ENCODE peak calls at places on chromosomes 2 and 18, in ten cellular contexts. T is OCI-LY7, V is A673, M is tibial artery, D is HFFc6, Y is choroid plexus epithelial cell, K is lower lobe of right lung, F is spleen, A is PC-3, X is fibroblast of lung. P is an unnamed sample.

GRCh38 chr2:219274392-219274921 is 4.7 kb upstream of the DNAJB2 start:
- DNase-seq in T (no peak), V (peak), M (no peak), D (peak), Y (peak), K (no peak), F (peak), A (peak), X (peak), P (no peak)

GRCh38 chr2:60352491-60353405 is 200.7 kb downstream of the BCL11A start:
- DNase-seq in T (peak), V (no peak), M (no peak), D (no peak), Y (no peak), K (no peak), F (peak), A (no peak), X (no peak), P (no peak)

GRCh38 chr18:11051462-11051861 is 97.9 kb downstream of the PIEZO2 start:
- DNase-seq in T (no peak), V (no peak), M (no peak), D (no peak), Y (no peak), K (no peak), F (no peak), A (no peak), X (no peak), P (no peak)

GRCh38 chr2:241762933-241763369 is 13.7 kb upstream of the GAL3ST2 start:
- DNase-seq in T (no peak), V (no peak), M (peak), D (no peak), Y (no peak), K (no peak), F (peak), A (peak), X (no peak), P (peak)

GRCh38 chr18:14970027-14970426 is 222.1 kb downstream of the ANKRD30B start:
- DNase-seq in T (no peak), V (no peak), M (no peak), D (peak), Y (no peak), K (no peak), F (no peak), A (peak), X (peak), P (no peak)

GRCh38 chr2:41934323-41935003 is 113.4 kb upstream of the PKDCC start:
- DNase-seq in T (no peak), V (no peak), M (no peak), D (no peak), Y (peak), K (no peak), F (no peak), A (no peak), X (peak), P (no peak)

GRCh38 chr2:235832941-235833340 is 335.2 kb downstream of the GBX2 start:
- DNase-seq in T (no peak), V (no peak), M (peak), D (no peak), Y (no peak), K (no peak), F (peak), A (no peak), X (no peak), P (no peak)

GRCh38 chr2:39107156-39107555 is 13.7 kb downstream of the SOS1 start:
- DNase-seq in T (peak), V (peak), M (no peak), D (no peak), Y (peak), K (no peak), F (no peak), A (no peak), X (peak), P (no peak)

GRCh38 chr2:128370468-128371247 is 52.0 kb upstream of the HS6ST1 start:
- DNase-seq in T (no peak), V (no peak), M (peak), D (no peak), Y (peak), K (no peak), F (peak), A (no peak), X (no peak), P (no peak)

GRCh38 chr2:107801498-107801897 is 25.2 kb upstream of the RGPD4 start:
- DNase-seq in T (no peak), V (no peak), M (no peak), D (no peak), Y (no peak), K (no peak), F (no peak), A (no peak), X (no peak), P (no peak)

GRCh38 chr2:202353430-202353829 is 22.7 kb upstream of the BMPR2 start:
- DNase-seq in T (no peak), V (no peak), M (no peak), D (no peak), Y (no peak), K (no peak), F (no peak), A (no peak), X (no peak), P (no peak)

GRCh38 chr2:169361706-169362345 is 508 bp downstream of the LRP2 start:
- DNase-seq in T (no peak), V (no peak), M (no peak), D (no peak), Y (peak), K (peak), F (peak), A (no peak), X (no peak), P (no peak)

GRCh38 chr2:217990791-217991465 is 11.9 kb downstream of the TNS1 start:
- DNase-seq in T (no peak), V (no peak), M (peak), D (no peak), Y (no peak), K (no peak), F (peak), A (no peak), X (no peak), P (no peak)

GRCh38 chr18:74679679-74680076 is 82.0 kb downstream of the ZNF407 start:
- DNase-seq in T (no peak), V (no peak), M (no peak), D (no peak), Y (no peak), K (no peak), F (no peak), A (no peak), X (no peak), P (no peak)

GRCh38 chr2:198098918-198099317 is 294.5 kb downstream of the PLCL1 start:
- DNase-seq in T (no peak), V (peak), M (no peak), D (no peak), Y (no peak), K (no peak), F (no peak), A (no peak), X (no peak), P (no peak)

GRCh38 chr18:46771141-46771540 is 14.3 kb upstream of the ST8SIA5 start:
- DNase-seq in T (no peak), V (peak), M (no peak), D (no peak), Y (no peak), K (no peak), F (no peak), A (no peak), X (no peak), P (no peak)

GRCh38 chr2:80363951-80364350 is 59.4 kb upstream of the LRRTM1 start:
- DNase-seq in T (no peak), V (peak), M (no peak), D (no peak), Y (no peak), K (no peak), F (no peak), A (no peak), X (no peak), P (no peak)

GRCh38 chr2:46332686-46333281 is 35.6 kb downstream of the EPAS1 start:
- DNase-seq in T (no peak), V (no peak), M (peak), D (peak), Y (no peak), K (no peak), F (no peak), A (peak), X (no peak), P (no peak)

GRCh38 chr2:114056294-114057143 is 166.6 kb downstream of the ACTR3 start:
- DNase-seq in T (no peak), V (no peak), M (no peak), D (no peak), Y (no peak), K (no peak), F (no peak), A (no peak), X (no peak), P (no peak)

GRCh38 chr2:112547333-112547732 is 5.1 kb downstream of the POLR1B start:
- DNase-seq in T (no peak), V (peak), M (no peak), D (no peak), Y (peak), K (no peak), F (no peak), A (no peak), X (peak), P (no peak)

GRCh38 chr18:41899535-41899934 is 55.5 kb upstream of the PIK3C3 start:
- DNase-seq in T (no peak), V (peak), M (no peak), D (no peak), Y (peak), K (no peak), F (no peak), A (peak), X (no peak), P (no peak)

GRCh38 chr2:42096869-42097591 is 49.2 kb downstream of the PKDCC start:
- DNase-seq in T (no peak), V (no peak), M (no peak), D (no peak), Y (no peak), K (no peak), F (peak), A (no peak), X (no peak), P (no peak)

GRCh38 chr2:59171019-59171418 is 929.9 kb upstream of the FANCL start:
- DNase-seq in T (no peak), V (no peak), M (no peak), D (no peak), Y (no peak), K (no peak), F (no peak), A (no peak), X (no peak), P (no peak)

GRCh38 chr18:13871701-13872100 is 43.6 kb downstream of the MC2R start:
- DNase-seq in T (no peak), V (no peak), M (no peak), D (no peak), Y (no peak), K (no peak), F (no peak), A (no peak), X (no peak), P (no peak)

GRCh38 chr2:135149251-135149650 is 97.2 kb downstream of the RAB3GAP1 start:
- DNase-seq in T (no peak), V (no peak), M (no peak), D (peak), Y (peak), K (no peak), F (no peak), A (peak), X (peak), P (no peak)

GRCh38 chr18:52288403-52289004 is 51.5 kb upstream of the DCC start:
- DNase-seq in T (peak), V (peak), M (no peak), D (no peak), Y (peak), K (peak), F (no peak), A (peak), X (no peak), P (no peak)

GRCh38 chr2:166516712-166517303 is 22.8 kb upstream of the SCN7A start:
- DNase-seq in T (peak), V (peak), M (no peak), D (peak), Y (peak), K (no peak), F (no peak), A (peak), X (peak), P (no peak)

GRCh38 chr18:42773870-42774269 is 341.6 kb downstream of the RIT2 start:
- DNase-seq in T (no peak), V (no peak), M (no peak), D (no peak), Y (no peak), K (no peak), F (no peak), A (no peak), X (no peak), P (no peak)

GRCh38 chr2:129465045-129465444 is 514.4 kb upstream of the RAB6C start:
- DNase-seq in T (no peak), V (no peak), M (no peak), D (no peak), Y (no peak), K (no peak), F (no peak), A (no peak), X (no peak), P (no peak)

GRCh38 chr2:69689466-69689865 is 45.9 kb upstream of the AAK1 start:
- DNase-seq in T (no peak), V (no peak), M (no peak), D (no peak), Y (no peak), K (no peak), F (no peak), A (no peak), X (no peak), P (no peak)

GRCh38 chr2:5560981-5561380 is 131.2 kb upstream of the SOX11 start:
- DNase-seq in T (no peak), V (no peak), M (peak), D (no peak), Y (peak), K (no peak), F (no peak), A (no peak), X (peak), P (no peak)

GRCh38 chr18:54671291-54671881 is 80.3 kb downstream of the DYNAP start:
- DNase-seq in T (peak), V (peak), M (no peak), D (peak), Y (peak), K (no peak), F (no peak), A (peak), X (peak), P (no peak)

GRCh38 chr18:50341443-50341842 is 33.4 kb upstream of the SKA1 start:
- DNase-seq in T (no peak), V (no peak), M (no peak), D (no peak), Y (no peak), K (no peak), F (no peak), A (no peak), X (no peak), P (no peak)

GRCh38 chr2:127108090-127108523 is 1.2 kb upstream of the BIN1 start:
- DNase-seq in T (no peak), V (no peak), M (no peak), D (no peak), Y (no peak), K (no peak), F (peak), A (no peak), X (no peak), P (no peak)

GRCh38 chr2:127105656-127106456 is 1.1 kb downstream of the BIN1 start:
- DNase-seq in T (no peak), V (peak), M (peak), D (peak), Y (peak), K (peak), F (peak), A (peak), X (peak), P (no peak)

GRCh38 chr2:127106457-127106997 is 427 bp downstream of the BIN1 start:
- DNase-seq in T (no peak), V (no peak), M (no peak), D (no peak), Y (peak), K (no peak), F (peak), A (no peak), X (no peak), P (no peak)

GRCh38 chr2:127106998-127107621 is at the start of gene BIN1:
- DNase-seq in T (no peak), V (peak), M (peak), D (peak), Y (peak), K (peak), F (peak), A (peak), X (peak), P (peak)

GRCh38 chr2:127107622-127107999 is 657 bp upstream of the BIN1 start:
- DNase-seq in T (no peak), V (no peak), M (no peak), D (peak), Y (peak), K (no peak), F (no peak), A (no peak), X (no peak), P (no peak)
- TF ChIP-seq CTCF in T (no peak), V (no peak), M (no peak), D (peak), Y (peak), K (no peak), F (no peak), A (no peak), X (peak), P (no peak)

GRCh38 chr2:45028276-45028675 is 19.0 kb upstream of the SIX2 start:
- DNase-seq in T (no peak), V (no peak), M (no peak), D (no peak), Y (peak), K (no peak), F (no peak), A (peak), X (peak), P (no peak)

GRCh38 chr2:45027051-45027450 is 17.8 kb upstream of the SIX2 start:
- DNase-seq in T (no peak), V (no peak), M (no peak), D (no peak), Y (no peak), K (no peak), F (no peak), A (no peak), X (no peak), P (no peak)

GRCh38 chr2:45029215-45029614 is 20.0 kb upstream of the SIX2 start:
- DNase-seq in T (no peak), V (no peak), M (no peak), D (no peak), Y (peak), K (no peak), F (no peak), A (no peak), X (peak), P (no peak)

GRCh38 chr2:45020439-45020838 is 11.2 kb upstream of the SIX2 start:
- DNase-seq in T (no peak), V (no peak), M (no peak), D (no peak), Y (no peak), K (no peak), F (no peak), A (no peak), X (no peak), P (no peak)

GRCh38 chr2:45024600-45025291 is 15.5 kb upstream of the SIX2 start:
- DNase-seq in T (peak), V (peak), M (peak), D (peak), Y (peak), K (no peak), F (no peak), A (peak), X (peak), P (no peak)
- TF ChIP-seq CTCF in T (peak), V (no peak), M (peak), D (peak), Y (no peak), K (no peak), F (no peak), A (peak), X (no peak), P (no peak)

DNA sequence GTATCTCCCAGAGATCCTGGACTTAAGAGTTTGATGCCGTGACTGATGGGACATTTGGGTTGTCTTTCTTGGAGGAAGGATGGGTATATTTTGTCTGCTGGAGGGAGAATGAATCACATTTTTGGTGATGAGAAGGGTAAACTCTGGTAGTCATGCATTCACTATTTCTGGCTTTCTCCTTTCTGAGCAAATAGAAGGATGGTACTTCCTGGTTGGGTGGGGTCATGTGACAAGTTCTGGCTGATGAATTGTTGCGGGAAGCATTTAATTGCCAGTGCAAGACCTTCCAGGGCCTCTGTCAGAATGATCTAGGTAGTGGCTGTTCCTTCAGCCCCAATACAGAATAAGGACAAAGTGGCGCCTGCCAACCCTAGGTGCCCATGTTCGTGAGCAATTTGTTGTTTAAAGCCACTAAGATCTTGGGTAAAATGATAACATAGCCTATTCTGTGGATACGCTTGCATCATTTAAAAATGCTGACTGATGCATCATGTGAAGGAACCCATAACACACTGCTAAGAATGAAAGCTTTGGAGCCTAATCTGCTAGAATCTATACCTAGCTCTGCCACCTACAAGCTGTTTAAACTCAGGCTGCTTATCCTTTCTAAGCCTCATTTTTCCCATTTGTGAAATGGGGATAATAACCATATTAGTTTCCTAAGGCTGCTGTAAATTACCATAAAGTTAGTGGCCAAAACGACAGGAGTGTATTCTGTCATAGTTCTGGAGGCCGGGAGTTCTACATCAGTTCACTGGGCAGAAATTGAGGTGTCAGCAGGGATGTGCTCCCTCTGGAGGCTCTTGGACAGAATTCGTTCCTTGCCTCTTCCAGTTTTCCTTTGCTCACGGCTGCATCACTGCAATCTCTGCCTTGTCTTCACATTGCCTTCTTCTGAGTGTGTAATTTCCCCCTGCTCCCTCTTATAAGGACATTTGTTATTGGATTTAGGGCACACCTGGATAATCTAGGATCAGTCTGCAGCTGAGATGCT is 281.3 kb downstream of the AGPS start:
- DNase-seq in T (peak), V (peak), M (no peak), D (no peak), Y (peak), K (no peak), F (no peak), A (peak), X (no peak), P (no peak)
- TF ChIP-seq CTCF in T (peak), V (peak), M (no peak), D (peak), Y (peak), K (no peak), F (no peak), A (peak), X (peak), P (no peak)

GRCh38 chr2:83970262-83970929 is 488.7 kb downstream of the SUCLG1 start:
- DNase-seq in T (no peak), V (no peak), M (no peak), D (no peak), Y (no peak), K (no peak), F (no peak), A (no peak), X (no peak), P (no peak)
- TF ChIP-seq CTCF in T (no peak), V (no peak), M (no peak), D (no peak), Y (no peak), K (no peak), F (no peak), A (no peak), X (no peak), P (no peak)

GRCh38 chr18:5546660-5547059 is 2.9 kb upstream of the EPB41L3 start:
- DNase-seq in T (no peak), V (peak), M (no peak), D (peak), Y (peak), K (no peak), F (no peak), A (peak), X (peak), P (no peak)
- TF ChIP-seq CTCF in T (peak), V (peak), M (peak), D (peak), Y (peak), K (peak), F (no peak), A (peak), X (peak), P (no peak)